ENCODE peak calls at places on chromosomes 13 and 19, in eight cellular contexts. One of them, this sample, is unnamed.

GRCh38 chr13:56400774-56401173 is 739.9 kb upstream of the PRR20A start:
- DNase-seq in IMR-90: no peak
- DNase-seq in fibroblast of lung: no peak
- DNase-seq in endothelial cell of umbilical vein: no peak
- DNase-seq in GM23248: no peak
- DNase-seq in H1: no peak
- DNase-seq in hepatocyte: no peak
- DNase-seq in H9: no peak
- DNase-seq in this sample: no peak

GRCh38 chr13:100075700-100076587 is 12.9 kb upstream of the PCCA start:
- DNase-seq in IMR-90: no peak
- DNase-seq in fibroblast of lung: no peak
- DNase-seq in endothelial cell of umbilical vein: no peak
- DNase-seq in GM23248: peak
- DNase-seq in H1: no peak
- DNase-seq in hepatocyte: no peak
- DNase-seq in H9: no peak
- DNase-seq in this sample: no peak

GRCh38 chr19:1874554-1875185 is 10.6 kb downstream of the ABHD17A start:
- DNase-seq in IMR-90: no peak
- DNase-seq in fibroblast of lung: no peak
- DNase-seq in endothelial cell of umbilical vein: no peak
- DNase-seq in GM23248: peak
- DNase-seq in H1: no peak
- DNase-seq in hepatocyte: no peak
- DNase-seq in H9: no peak
- DNase-seq in this sample: no peak

GRCh38 chr19:45882652-45883585 is 3.0 kb downstream of the IRF2BP1 start:
- DNase-seq in IMR-90: peak
- DNase-seq in fibroblast of lung: peak
- DNase-seq in endothelial cell of umbilical vein: peak
- DNase-seq in GM23248: peak
- DNase-seq in H1: peak
- DNase-seq in hepatocyte: peak
- DNase-seq in H9: peak
- DNase-seq in this sample: peak

GRCh38 chr13:78139765-78140164 is 221.1 kb upstream of the EDNRB start:
- DNase-seq in IMR-90: no peak
- DNase-seq in fibroblast of lung: no peak
- DNase-seq in endothelial cell of umbilical vein: no peak
- DNase-seq in GM23248: no peak
- DNase-seq in H1: no peak
- DNase-seq in hepatocyte: no peak
- DNase-seq in H9: no peak
- DNase-seq in this sample: no peak

GRCh38 chr19:40705950-40706619 is 10.6 kb downstream of the COQ8B start:
- DNase-seq in IMR-90: no peak
- DNase-seq in fibroblast of lung: no peak
- DNase-seq in endothelial cell of umbilical vein: no peak
- DNase-seq in GM23248: no peak
- DNase-seq in H1: no peak
- DNase-seq in hepatocyte: no peak
- DNase-seq in H9: no peak
- DNase-seq in this sample: no peak

GRCh38 chr13:46866150-46866549 is 30.7 kb downstream of the HTR2A start:
- DNase-seq in IMR-90: peak
- DNase-seq in fibroblast of lung: peak
- DNase-seq in endothelial cell of umbilical vein: no peak
- DNase-seq in GM23248: peak
- DNase-seq in H1: no peak
- DNase-seq in hepatocyte: peak
- DNase-seq in H9: peak
- DNase-seq in this sample: peak

GRCh38 chr19:1997353-1998233 is 17.9 kb downstream of the BTBD2 start:
- DNase-seq in IMR-90: no peak
- DNase-seq in fibroblast of lung: no peak
- DNase-seq in endothelial cell of umbilical vein: no peak
- DNase-seq in GM23248: no peak
- DNase-seq in H1: no peak
- DNase-seq in hepatocyte: no peak
- DNase-seq in H9: no peak
- DNase-seq in this sample: no peak

GRCh38 chr19:15262011-15262410 is 29.8 kb upstream of the EPHX3 start:
- DNase-seq in IMR-90: no peak
- DNase-seq in fibroblast of lung: no peak
- DNase-seq in endothelial cell of umbilical vein: no peak
- DNase-seq in GM23248: no peak
- DNase-seq in H1: no peak
- DNase-seq in hepatocyte: no peak
- DNase-seq in H9: no peak
- DNase-seq in this sample: no peak

GRCh38 chr13:44075113-44075512 is 195.4 kb downstream of the LACC1 start:
- DNase-seq in IMR-90: no peak
- DNase-seq in fibroblast of lung: no peak
- DNase-seq in endothelial cell of umbilical vein: no peak
- DNase-seq in GM23248: no peak
- DNase-seq in H1: no peak
- DNase-seq in hepatocyte: peak
- DNase-seq in H9: no peak
- DNase-seq in this sample: no peak

GRCh38 chr13:98105929-98106336 is 37.0 kb upstream of the FARP1 start:
- DNase-seq in IMR-90: peak
- DNase-seq in fibroblast of lung: peak
- DNase-seq in endothelial cell of umbilical vein: peak
- DNase-seq in GM23248: peak
- DNase-seq in H1: no peak
- DNase-seq in hepatocyte: peak
- DNase-seq in H9: no peak
- DNase-seq in this sample: peak

GRCh38 chr19:47330466-47330869 is 1.5 kb upstream of the C5AR2 start:
- DNase-seq in IMR-90: peak
- DNase-seq in fibroblast of lung: peak
- DNase-seq in endothelial cell of umbilical vein: peak
- DNase-seq in GM23248: no peak
- DNase-seq in H1: no peak
- DNase-seq in hepatocyte: no peak
- DNase-seq in H9: no peak
- DNase-seq in this sample: peak

GRCh38 chr13:20349564-20350379 is 117.7 kb upstream of the GJB6 start:
- DNase-seq in IMR-90: no peak
- DNase-seq in fibroblast of lung: no peak
- DNase-seq in endothelial cell of umbilical vein: no peak
- DNase-seq in GM23248: no peak
- DNase-seq in H1: no peak
- DNase-seq in hepatocyte: no peak
- DNase-seq in H9: no peak
- DNase-seq in this sample: no peak

GRCh38 chr13:80211573-80211972 is 129.4 kb downstream of the SPRY2 start:
- DNase-seq in IMR-90: no peak
- DNase-seq in fibroblast of lung: no peak
- DNase-seq in endothelial cell of umbilical vein: no peak
- DNase-seq in GM23248: no peak
- DNase-seq in H1: no peak
- DNase-seq in hepatocyte: no peak
- DNase-seq in H9: no peak
- DNase-seq in this sample: no peak

GRCh38 chr19:44816301-44816700 is 7.4 kb downstream of the BCAM start:
- DNase-seq in IMR-90: no peak
- DNase-seq in fibroblast of lung: no peak
- DNase-seq in endothelial cell of umbilical vein: no peak
- DNase-seq in GM23248: no peak
- DNase-seq in H1: no peak
- DNase-seq in hepatocyte: no peak
- DNase-seq in H9: no peak
- DNase-seq in this sample: no peak

GRCh38 chr19:32719611-32720059 is at the start of gene TDRD12:
- DNase-seq in IMR-90: no peak
- DNase-seq in fibroblast of lung: no peak
- DNase-seq in endothelial cell of umbilical vein: no peak
- DNase-seq in GM23248: no peak
- DNase-seq in H1: peak
- DNase-seq in hepatocyte: no peak
- DNase-seq in H9: peak
- DNase-seq in this sample: no peak

GRCh38 chr19:19185853-19186728 is 5.9 kb downstream of the BORCS8 start:
- DNase-seq in IMR-90: peak
- DNase-seq in fibroblast of lung: peak
- DNase-seq in endothelial cell of umbilical vein: peak
- DNase-seq in GM23248: peak
- DNase-seq in H1: peak
- DNase-seq in hepatocyte: peak
- DNase-seq in H9: peak
- DNase-seq in this sample: peak

GRCh38 chr19:38059897-38060296 is 152.9 kb downstream of the SIPA1L3 start:
- DNase-seq in IMR-90: no peak
- DNase-seq in fibroblast of lung: no peak
- DNase-seq in endothelial cell of umbilical vein: peak
- DNase-seq in GM23248: no peak
- DNase-seq in H1: no peak
- DNase-seq in hepatocyte: no peak
- DNase-seq in H9: no peak
- DNase-seq in this sample: no peak

GRCh38 chr13:105991622-105992254 is 543.7 kb downstream of the EFNB2 start:
- DNase-seq in IMR-90: peak
- DNase-seq in fibroblast of lung: peak
- DNase-seq in endothelial cell of umbilical vein: no peak
- DNase-seq in GM23248: peak
- DNase-seq in H1: no peak
- DNase-seq in hepatocyte: no peak
- DNase-seq in H9: no peak
- DNase-seq in this sample: peak

GRCh38 chr13:111177081-111177711 is 62.1 kb downstream of the ARHGEF7 start:
- DNase-seq in IMR-90: peak
- DNase-seq in fibroblast of lung: peak
- DNase-seq in endothelial cell of umbilical vein: peak
- DNase-seq in GM23248: no peak
- DNase-seq in H1: no peak
- DNase-seq in hepatocyte: no peak
- DNase-seq in H9: no peak
- DNase-seq in this sample: peak

GRCh38 chr13:50085063-50085462 is 69.8 kb downstream of the KCNRG start:
- DNase-seq in IMR-90: peak
- DNase-seq in fibroblast of lung: peak
- DNase-seq in endothelial cell of umbilical vein: peak
- DNase-seq in GM23248: peak
- DNase-seq in H1: no peak
- DNase-seq in hepatocyte: peak
- DNase-seq in H9: no peak
- DNase-seq in this sample: no peak

GRCh38 chr19:52453324-52454094 is at the start of gene ZNF578:
- DNase-seq in IMR-90: peak
- DNase-seq in fibroblast of lung: peak
- DNase-seq in endothelial cell of umbilical vein: peak
- DNase-seq in GM23248: peak
- DNase-seq in H1: no peak
- DNase-seq in hepatocyte: no peak
- DNase-seq in H9: no peak
- DNase-seq in this sample: peak

GRCh38 chr13:96119921-96120320 is 30.0 kb downstream of the HS6ST3 start:
- DNase-seq in IMR-90: no peak
- DNase-seq in fibroblast of lung: no peak
- DNase-seq in endothelial cell of umbilical vein: no peak
- DNase-seq in GM23248: no peak
- DNase-seq in H1: no peak
- DNase-seq in hepatocyte: no peak
- DNase-seq in H9: no peak
- DNase-seq in this sample: no peak

GRCh38 chr19:35509861-35510625 is 3.4 kb downstream of the DMKN start:
- DNase-seq in IMR-90: peak
- DNase-seq in fibroblast of lung: peak
- DNase-seq in endothelial cell of umbilical vein: peak
- DNase-seq in GM23248: peak
- DNase-seq in H1: peak
- DNase-seq in hepatocyte: peak
- DNase-seq in H9: peak
- DNase-seq in this sample: peak

GRCh38 chr19:37988758-37989635 is 82.0 kb downstream of the SIPA1L3 start:
- DNase-seq in IMR-90: no peak
- DNase-seq in fibroblast of lung: no peak
- DNase-seq in endothelial cell of umbilical vein: no peak
- DNase-seq in GM23248: no peak
- DNase-seq in H1: no peak
- DNase-seq in hepatocyte: no peak
- DNase-seq in H9: peak
- DNase-seq in this sample: no peak

GRCh38 chr19:1441677-1442438 is 3.7 kb downstream of the RPS15 start:
- DNase-seq in IMR-90: no peak
- DNase-seq in fibroblast of lung: no peak
- DNase-seq in endothelial cell of umbilical vein: no peak
- DNase-seq in GM23248: no peak
- DNase-seq in H1: no peak
- DNase-seq in hepatocyte: no peak
- DNase-seq in H9: no peak
- DNase-seq in this sample: no peak

GRCh38 chr19:28329429-28329828 is 883.5 kb downstream of the UQCRFS1 start:
- DNase-seq in IMR-90: no peak
- DNase-seq in fibroblast of lung: no peak
- DNase-seq in endothelial cell of umbilical vein: no peak
- DNase-seq in GM23248: no peak
- DNase-seq in H1: no peak
- DNase-seq in hepatocyte: no peak
- DNase-seq in H9: no peak
- DNase-seq in this sample: no peak

GRCh38 chr13:88704600-88705275 is 1033.6 kb downstream of the SLITRK5 start:
- DNase-seq in IMR-90: no peak
- DNase-seq in fibroblast of lung: peak
- DNase-seq in endothelial cell of umbilical vein: no peak
- DNase-seq in GM23248: no peak
- DNase-seq in H1: no peak
- DNase-seq in hepatocyte: peak
- DNase-seq in H9: no peak
- DNase-seq in this sample: no peak
- H2AFZ ChIP-seq in IMR-90: no peak
- H2AFZ ChIP-seq in fibroblast of lung: no peak
- H2AFZ ChIP-seq in endothelial cell of umbilical vein: no peak
- H2AFZ ChIP-seq in GM23248: no peak
- H2AFZ ChIP-seq in H1: peak
- H2AFZ ChIP-seq in hepatocyte: peak
- H2AFZ ChIP-seq in H9: peak
- H2AFZ ChIP-seq in this sample: no peak

GRCh38 chr13:23810842-23811241 is 78.4 kb downstream of the MIPEP start:
- DNase-seq in IMR-90: no peak
- DNase-seq in fibroblast of lung: no peak
- DNase-seq in endothelial cell of umbilical vein: no peak
- DNase-seq in GM23248: no peak
- DNase-seq in H1: no peak
- DNase-seq in hepatocyte: no peak
- DNase-seq in H9: no peak
- DNase-seq in this sample: no peak
- H2AFZ ChIP-seq in IMR-90: no peak
- H2AFZ ChIP-seq in fibroblast of lung: no peak
- H2AFZ ChIP-seq in endothelial cell of umbilical vein: no peak
- H2AFZ ChIP-seq in GM23248: no peak
- H2AFZ ChIP-seq in H1: no peak
- H2AFZ ChIP-seq in hepatocyte: no peak
- H2AFZ ChIP-seq in H9: no peak
- H2AFZ ChIP-seq in this sample: no peak

GRCh38 chr19:11894851-11895250 is 7.3 kb downstream of the ZNF69 start:
- DNase-seq in IMR-90: no peak
- DNase-seq in fibroblast of lung: no peak
- DNase-seq in endothelial cell of umbilical vein: no peak
- DNase-seq in GM23248: no peak
- DNase-seq in H1: no peak
- DNase-seq in hepatocyte: no peak
- DNase-seq in H9: no peak
- DNase-seq in this sample: peak
- H2AFZ ChIP-seq in IMR-90: no peak
- H2AFZ ChIP-seq in fibroblast of lung: no peak
- H2AFZ ChIP-seq in endothelial cell of umbilical vein: no peak
- H2AFZ ChIP-seq in GM23248: no peak
- H2AFZ ChIP-seq in H1: no peak
- H2AFZ ChIP-seq in hepatocyte: no peak
- H2AFZ ChIP-seq in H9: no peak
- H2AFZ ChIP-seq in this sample: no peak

GRCh38 chr13:112619730-112620639 is 32.0 kb upstream of the TUBGCP3 start:
- DNase-seq in IMR-90: no peak
- DNase-seq in fibroblast of lung: peak
- DNase-seq in endothelial cell of umbilical vein: peak
- DNase-seq in GM23248: no peak
- DNase-seq in H1: peak
- DNase-seq in hepatocyte: peak
- DNase-seq in H9: peak
- DNase-seq in this sample: no peak
- H2AFZ ChIP-seq in IMR-90: peak
- H2AFZ ChIP-seq in fibroblast of lung: no peak
- H2AFZ ChIP-seq in endothelial cell of umbilical vein: no peak
- H2AFZ ChIP-seq in GM23248: no peak
- H2AFZ ChIP-seq in H1: peak
- H2AFZ ChIP-seq in hepatocyte: peak
- H2AFZ ChIP-seq in H9: peak
- H2AFZ ChIP-seq in this sample: no peak

This sample was measured in trophoblast cell.